ENCODE peak calls at places on chromosomes 11 and 22, in seven cellular contexts. X is body of pancreas, K is A549, L is HCT116, P is spleen, U is IMR-90, G is ovary. F is an unnamed sample.
A peak's percentile ranks its signal among the peaks of the same experiment; 100 is the strongest.

GRCh38 chr11:48261600-48261999 is 2.1 kb upstream of the OR4X1 start:
- DNase-seq in P (no peak), U (no peak), K (no peak), X (no peak), L (no peak), G (no peak), F (no peak)

GRCh38 chr11:80350541-80350940 is 909.7 kb upstream of the TENM4 start:
- DNase-seq in X (no peak), L (no peak), G (no peak), K (no peak), P (no peak), U (no peak), F (no peak)

GRCh38 chr11:104619751-104620150 is 278.5 kb downstream of the CASP12 start:
- DNase-seq in P (no peak), G (no peak), K (no peak), U (no peak), X (no peak), L (no peak), F (no peak)

GRCh38 chr11:59173964-59174663 is 2.2 kb downstream of the DTX4 start:
- DNase-seq in G (peak; percentile 34), L (no peak), P (no peak), K (no peak), U (peak; percentile 59), X (peak; percentile 80), F (peak; percentile 88)

GRCh38 chr11:120674537-120674936 is 163.0 kb downstream of the GRIK4 start:
- DNase-seq in P (no peak), K (no peak), L (no peak), X (peak; percentile 5), G (no peak), U (peak; percentile 22), F (no peak)

GRCh38 chr11:128725630-128726461 is 32.0 kb downstream of the FLI1 start:
- DNase-seq in U (peak; percentile 59), X (peak; percentile 50), K (no peak), P (peak; percentile 80), L (no peak), G (no peak), F (no peak)

GRCh38 chr11:6705905-6706535 is 22.9 kb upstream of the MRPL17 start:
- DNase-seq in U (peak; percentile 63), X (peak; percentile 65), L (no peak), G (no peak), K (peak; percentile 45), P (no peak), F (no peak)

GRCh38 chr11:116255234-116255953 is 517.4 kb downstream of the BUD13 start:
- DNase-seq in K (no peak), X (no peak), U (no peak), P (no peak), G (no peak), L (no peak), F (no peak)

GRCh38 chr22:29074276-29074625 is 1.4 kb downstream of the KREMEN1 start:
- DNase-seq in K (no peak), L (no peak), X (no peak), P (no peak), G (no peak), U (no peak), F (no peak)

GRCh38 chr11:119315139-119316016 is 1.6 kb downstream of the MCAM start:
- DNase-seq in P (peak; percentile 87), G (peak; percentile 39), X (peak; percentile 63), L (no peak), U (no peak), K (no peak), F (peak; percentile 39)

GRCh38 chr22:49018601-49019000 is 809.1 kb downstream of the BRD1 start:
- DNase-seq in P (peak; percentile 58), G (peak; percentile 3), U (no peak), X (no peak), L (no peak), K (no peak), F (no peak)

GRCh38 chr22:36756031-36756430 is 19.9 kb downstream of the IFT27 start:
- DNase-seq in L (no peak), P (no peak), G (no peak), X (no peak), K (no peak), U (no peak), F (no peak)

GRCh38 chr22:46737976-46738641 is at the start of gene CERK:
- DNase-seq in U (peak; percentile 62), K (peak; percentile 31), G (peak; percentile 85), L (no peak), P (peak; percentile 91), X (peak; percentile 82), F (peak; percentile 78)

DNA sequence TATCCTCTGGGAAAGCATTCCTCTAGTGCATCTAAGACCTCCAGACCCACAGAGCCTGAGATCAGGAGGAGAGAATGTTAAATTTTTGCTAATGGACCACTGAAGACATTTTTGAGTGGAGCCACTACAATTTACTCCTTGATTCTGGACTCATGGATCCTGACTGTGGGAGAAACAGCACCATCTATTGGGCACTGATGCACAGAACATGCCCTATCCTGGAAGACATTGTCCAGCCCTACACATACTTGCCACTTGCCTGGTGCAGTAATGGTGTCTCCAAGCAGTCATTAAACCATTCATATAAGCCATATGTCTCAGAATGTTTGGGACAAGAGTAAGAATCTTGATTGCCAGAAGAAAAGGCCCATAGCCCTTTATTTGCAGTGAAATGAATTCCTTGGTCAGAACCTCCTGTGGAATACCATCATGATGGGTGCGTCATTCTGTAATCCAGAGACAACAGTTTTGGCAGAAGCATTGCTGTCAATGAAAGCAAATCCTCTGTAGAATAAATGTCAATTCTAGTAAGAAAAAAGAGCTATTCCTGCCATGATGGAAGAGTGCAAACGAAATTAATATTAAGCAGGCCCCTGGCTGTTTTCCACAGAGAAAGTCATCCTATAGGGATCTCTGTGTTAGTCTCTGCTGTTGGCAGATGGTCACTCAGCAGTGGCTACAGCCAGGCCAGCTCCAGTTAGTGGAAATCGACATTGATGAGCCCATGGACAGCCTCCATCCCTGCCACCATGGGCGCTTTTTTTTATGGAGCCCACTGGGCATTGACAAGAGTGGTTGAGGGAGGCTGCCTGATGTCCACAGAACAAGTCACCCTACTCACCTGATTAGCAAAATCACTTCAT is 43.5 kb downstream of the GGTLC2 start:
- DNase-seq in L (no peak), U (peak; percentile 65), X (peak; percentile 61), K (peak; percentile 52), G (no peak), P (no peak), F (no peak)
- TF ChIP-seq CTCF in L (peak; percentile 56), U (peak; percentile 84), X (peak; percentile 58), K (peak; percentile 55), G (peak; percentile 66), P (peak; percentile 75), F (peak; percentile 65)

GRCh38 chr11:9758676-9759518 is 95.0 kb downstream of the SWAP70 start:
- DNase-seq in U (peak; percentile 64), X (peak; percentile 71), G (peak; percentile 78), L (peak; percentile 24), P (peak; percentile 91), K (peak; percentile 77), F (peak; percentile 73)
- TF ChIP-seq POLR2A in U (peak; percentile 9), X (no peak), G (no peak), L (peak; percentile 11), P (no peak), K (peak; percentile 22), F (no peak)

GRCh38 chr22:30212363-30212995 is 34.1 kb downstream of the LIF start:
- DNase-seq in U (peak; percentile 95), G (no peak), X (peak; percentile 89), K (peak; percentile 98), P (peak; percentile 83), L (peak; percentile 93), F (no peak)
- TF ChIP-seq CTCF in U (peak; percentile 32), G (no peak), X (no peak), K (peak; percentile 12), P (no peak), L (no peak), F (no peak)

DNA sequence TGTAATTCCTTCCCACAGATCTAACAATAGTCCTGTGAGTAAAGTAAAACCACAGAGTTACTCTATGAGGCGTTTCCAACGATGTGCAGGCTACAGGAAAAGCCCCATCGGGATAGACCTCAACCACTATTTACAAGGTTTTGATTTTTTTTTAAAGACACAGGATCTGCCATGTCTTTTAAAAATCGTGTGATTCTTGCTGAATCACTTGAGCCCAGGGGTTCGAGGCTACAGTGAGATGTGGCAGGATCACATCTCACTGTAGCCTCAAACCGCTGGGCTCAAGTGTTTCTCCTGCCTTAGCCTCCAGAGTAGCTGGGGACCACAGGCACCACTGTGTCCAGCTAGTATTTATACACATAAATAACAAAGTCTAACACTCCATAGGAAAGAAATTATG is 7.8 kb downstream of the TAF1D start:
- DNase-seq in K (no peak), G (no peak), X (no peak), U (no peak), L (no peak), P (no peak), F (no peak)
- TF ChIP-seq POLR2A in K (no peak), G (no peak), X (no peak), U (no peak), L (no peak), P (no peak), F (no peak)

GRCh38 chr11:32447252-32447651 is 11.9 kb upstream of the WT1 start:
- DNase-seq in L (no peak), U (no peak), X (no peak), P (no peak), G (no peak), K (no peak), F (no peak)

GRCh38 chr11:32450372-32450771 is 15.0 kb upstream of the WT1 start:
- DNase-seq in X (no peak), G (no peak), K (no peak), P (no peak), U (no peak), L (no peak), F (no peak)

GRCh38 chr11:32446227-32446626 is 10.9 kb upstream of the WT1 start:
- DNase-seq in G (no peak), K (no peak), X (no peak), L (no peak), U (no peak), P (no peak), F (no peak)

GRCh38 chr11:32451808-32452207 is 16.5 kb upstream of the WT1 start:
- DNase-seq in X (peak; percentile 3), G (no peak), L (no peak), U (no peak), K (no peak), P (no peak), F (no peak)

DNA sequence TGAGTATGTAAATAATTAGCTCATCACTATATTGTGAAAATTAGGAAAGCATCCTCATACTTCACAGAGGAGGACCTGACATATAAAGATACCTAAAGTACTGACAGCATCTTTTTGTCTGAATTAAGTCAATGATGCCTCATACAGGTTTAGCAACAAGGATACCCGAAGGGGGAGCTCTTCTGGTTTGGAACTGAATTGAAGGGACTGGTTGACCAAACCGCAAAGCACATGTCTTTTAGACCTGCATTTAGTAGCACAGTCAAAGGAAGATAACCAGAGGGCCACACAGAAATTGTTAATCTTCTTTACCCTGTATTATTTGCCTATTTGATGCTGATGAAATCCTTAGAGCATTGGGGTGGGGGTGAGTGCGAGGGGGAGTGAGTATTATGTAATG is 12.9 kb upstream of the WT1 start:
- DNase-seq in L (peak; percentile 43), K (peak; percentile 53), U (no peak), P (no peak), X (no peak), G (no peak), F (no peak)
- TF ChIP-seq CTCF in L (peak; percentile 37), K (peak; percentile 45), U (no peak), P (no peak), X (no peak), G (no peak), F (no peak)

F was measured in right lobe of liver.